ENCODE peak calls at places on chromosomes 7 and 10, in eight cellular contexts. D is fibroblast of gingiva, J is amygdala, K is HuH-7.5, N is COR-L47, B is Right ventricle myocardium inferior, V is neural crest cell, W is fibroblast of lung. G is an unnamed sample.

GRCh38 chr7:28483868-28484267 is 71.5 kb downstream of the CREB5 start:
- DNase-seq in J (no peak), D (peak), K (no peak), N (no peak), W (peak), V (no peak), B (no peak), G (no peak)

GRCh38 chr10:71569775-71570588 is 149.6 kb downstream of the C10orf105 start:
- DNase-seq in B (no peak), J (peak), N (no peak), D (peak), V (peak), K (peak), W (peak), G (peak)

GRCh38 chr7:130872756-130873448 is 138.9 kb upstream of the KLF14 start:
- DNase-seq in K (no peak), D (no peak), J (no peak), N (no peak), W (no peak), B (peak), V (no peak), G (no peak)

GRCh38 chr7:151813445-151813844 is 63.5 kb downstream of the PRKAG2 start:
- DNase-seq in N (no peak), J (no peak), B (no peak), V (no peak), D (no peak), K (no peak), W (no peak), G (no peak)

GRCh38 chr10:112303528-112303927 is 20.3 kb downstream of the TECTB start:
- DNase-seq in B (no peak), N (no peak), J (no peak), V (no peak), W (no peak), D (no peak), K (no peak), G (no peak)

GRCh38 chr10:70918851-70919530 is 30.6 kb upstream of the PCBD1 start:
- DNase-seq in K (no peak), W (no peak), B (peak), D (no peak), N (no peak), J (no peak), V (no peak), G (no peak)

GRCh38 chr7:73741600-73741999 is 3.0 kb upstream of the ABHD11 start:
- DNase-seq in D (no peak), B (no peak), V (no peak), W (no peak), K (no peak), J (no peak), N (peak), G (peak)

GRCh38 chr7:127034171-127034806 is 218.5 kb downstream of the GRM8 start:
- DNase-seq in N (no peak), D (no peak), B (no peak), V (no peak), K (no peak), W (no peak), J (no peak), G (no peak)

GRCh38 chr10:120943542-120943941 is 92.4 kb downstream of the WDR11 start:
- DNase-seq in J (no peak), W (no peak), B (no peak), D (no peak), N (no peak), K (no peak), V (no peak), G (no peak)

GRCh38 chr10:88042162-88043100 is 179.0 kb downstream of the PTEN start:
- DNase-seq in D (peak), B (no peak), V (no peak), J (no peak), K (no peak), N (no peak), W (peak), G (no peak)

GRCh38 chr7:107666804-107667203 is 6.2 kb downstream of the SLC26A4 start:
- DNase-seq in D (no peak), N (no peak), K (no peak), W (no peak), V (no peak), B (no peak), J (no peak), G (no peak)

GRCh38 chr7:66549466-66549865 is 79.2 kb upstream of the KCTD7 start:
- DNase-seq in V (no peak), W (no peak), K (no peak), J (no peak), B (no peak), D (no peak), N (no peak), G (no peak)

GRCh38 chr7:25007668-25008067 is 27.7 kb upstream of the OSBPL3 start:
- DNase-seq in N (no peak), W (no peak), J (no peak), V (no peak), B (no peak), K (no peak), D (no peak), G (no peak)

GRCh38 chr7:30286749-30287148 is 2.4 kb downstream of the ZNRF2 start:
- DNase-seq in W (no peak), N (no peak), K (no peak), D (no peak), B (no peak), J (no peak), V (no peak), G (no peak)

GRCh38 chr7:7670490-7670889 is 29.9 kb downstream of the UMAD1 start:
- DNase-seq in K (no peak), N (no peak), V (no peak), W (no peak), D (no peak), J (no peak), B (no peak), G (no peak)

GRCh38 chr7:15885678-15886077 is 199.2 kb upstream of the MEOX2 start:
- DNase-seq in D (no peak), N (no peak), J (no peak), V (no peak), W (no peak), B (no peak), K (no peak), G (no peak)

GRCh38 chr7:157687845-157688244 is 351.0 kb downstream of the DNAJB6 start:
- DNase-seq in W (no peak), J (no peak), V (no peak), K (no peak), D (no peak), N (no peak), B (no peak), G (no peak)

GRCh38 chr10:3877092-3878000 is 92.3 kb upstream of the KLF6 start:
- DNase-seq in V (no peak), D (peak), J (no peak), W (no peak), B (no peak), K (no peak), N (no peak), G (no peak)

GRCh38 chr10:34290412-34291082 is 524.5 kb downstream of the PARD3 start:
- DNase-seq in J (no peak), N (no peak), D (peak), W (peak), K (no peak), B (no peak), V (no peak), G (no peak)

GRCh38 chr7:23759556-23760391 is 49.8 kb downstream of the STK31 start:
- DNase-seq in J (no peak), V (no peak), K (no peak), W (peak), B (no peak), D (no peak), N (peak), G (peak)

GRCh38 chr7:41825927-41826480 is 123.1 kb upstream of the INHBA start:
- DNase-seq in D (no peak), B (no peak), K (no peak), V (no peak), J (no peak), W (peak), N (no peak), G (no peak)

GRCh38 chr10:86524225-86524982 is 2.8 kb upstream of the WAPL start:
- DNase-seq in K (no peak), V (no peak), D (no peak), N (no peak), B (no peak), J (no peak), W (no peak), G (no peak)

GRCh38 chr7:107660381-107661080 is at the start of gene SLC26A4:
- DNase-seq in V (no peak), D (no peak), N (no peak), K (peak), W (no peak), J (no peak), B (peak), G (no peak)

GRCh38 chr7:37050801-37051200 is 326.5 kb upstream of the AOAH start:
- DNase-seq in J (no peak), N (no peak), K (no peak), B (no peak), W (no peak), V (no peak), D (no peak), G (no peak)